ENCODE peak calls at places on chromosome 10, in eight cellular contexts. One of them, this sample, is unnamed.

GRCh38 chr10:70905071-70906021 is 17.0 kb upstream of the PCBD1 start:
- DNase-seq in NCI-H1417: no peak
- DNase-seq in stromal cell of bone marrow: no peak
- DNase-seq in coronary artery: no peak
- DNase-seq in A549: no peak
- DNase-seq in GM19239: no peak
- DNase-seq in globus pallidus: no peak
- DNase-seq in T-helper 2 cell: no peak
- DNase-seq in this sample: no peak

GRCh38 chr10:32445036-32445435 is 904 bp upstream of the CCDC7 start:
- DNase-seq in NCI-H1417: peak
- DNase-seq in stromal cell of bone marrow: no peak
- DNase-seq in coronary artery: no peak
- DNase-seq in A549: peak
- DNase-seq in GM19239: no peak
- DNase-seq in globus pallidus: no peak
- DNase-seq in T-helper 2 cell: no peak
- DNase-seq in this sample: peak

GRCh38 chr10:133032231-133032630 is 55.5 kb upstream of the ADGRA1 start:
- DNase-seq in NCI-H1417: no peak
- DNase-seq in stromal cell of bone marrow: no peak
- DNase-seq in coronary artery: no peak
- DNase-seq in A549: no peak
- DNase-seq in GM19239: no peak
- DNase-seq in globus pallidus: no peak
- DNase-seq in T-helper 2 cell: no peak
- DNase-seq in this sample: no peak

GRCh38 chr10:3568983-3569382 is 216.0 kb downstream of the KLF6 start:
- DNase-seq in NCI-H1417: peak
- DNase-seq in stromal cell of bone marrow: no peak
- DNase-seq in coronary artery: no peak
- DNase-seq in A549: no peak
- DNase-seq in GM19239: no peak
- DNase-seq in globus pallidus: no peak
- DNase-seq in T-helper 2 cell: no peak
- DNase-seq in this sample: no peak

GRCh38 chr10:34994565-34995142 is 95.5 kb downstream of the CUL2 start:
- DNase-seq in NCI-H1417: peak
- DNase-seq in stromal cell of bone marrow: no peak
- DNase-seq in coronary artery: no peak
- DNase-seq in A549: peak
- DNase-seq in GM19239: peak
- DNase-seq in globus pallidus: peak
- DNase-seq in T-helper 2 cell: peak
- DNase-seq in this sample: peak

GRCh38 chr10:61949687-61950086 is 48.2 kb downstream of the ARID5B start:
- DNase-seq in NCI-H1417: no peak
- DNase-seq in stromal cell of bone marrow: no peak
- DNase-seq in coronary artery: no peak
- DNase-seq in A549: no peak
- DNase-seq in GM19239: no peak
- DNase-seq in globus pallidus: no peak
- DNase-seq in T-helper 2 cell: no peak
- DNase-seq in this sample: no peak

GRCh38 chr10:11796439-11796838 is 26.7 kb upstream of the PROSER2 start:
- DNase-seq in NCI-H1417: no peak
- DNase-seq in stromal cell of bone marrow: no peak
- DNase-seq in coronary artery: no peak
- DNase-seq in A549: no peak
- DNase-seq in GM19239: no peak
- DNase-seq in globus pallidus: no peak
- DNase-seq in T-helper 2 cell: no peak
- DNase-seq in this sample: no peak

GRCh38 chr10:96585726-96586418 is 940 bp downstream of the TM9SF3 start:
- DNase-seq in NCI-H1417: peak
- DNase-seq in stromal cell of bone marrow: no peak
- DNase-seq in coronary artery: no peak
- DNase-seq in A549: no peak
- DNase-seq in GM19239: no peak
- DNase-seq in globus pallidus: no peak
- DNase-seq in T-helper 2 cell: no peak
- DNase-seq in this sample: peak

GRCh38 chr10:34235164-34235832 is 579.8 kb downstream of the PARD3 start:
- DNase-seq in NCI-H1417: peak
- DNase-seq in stromal cell of bone marrow: peak
- DNase-seq in coronary artery: no peak
- DNase-seq in A549: no peak
- DNase-seq in GM19239: no peak
- DNase-seq in globus pallidus: no peak
- DNase-seq in T-helper 2 cell: no peak
- DNase-seq in this sample: no peak

GRCh38 chr10:114748270-114748669 is 73.3 kb upstream of the FHIP2A start:
- DNase-seq in NCI-H1417: no peak
- DNase-seq in stromal cell of bone marrow: no peak
- DNase-seq in coronary artery: no peak
- DNase-seq in A549: no peak
- DNase-seq in GM19239: no peak
- DNase-seq in globus pallidus: no peak
- DNase-seq in T-helper 2 cell: no peak
- DNase-seq in this sample: no peak

GRCh38 chr10:132447446-132448247 is 50.6 kb downstream of the PWWP2B start:
- DNase-seq in NCI-H1417: no peak
- DNase-seq in stromal cell of bone marrow: peak
- DNase-seq in coronary artery: no peak
- DNase-seq in A549: peak
- DNase-seq in GM19239: no peak
- DNase-seq in globus pallidus: no peak
- DNase-seq in T-helper 2 cell: peak
- DNase-seq in this sample: peak

GRCh38 chr10:110358869-110359629 is 54.3 kb upstream of the SMNDC1 start:
- DNase-seq in NCI-H1417: no peak
- DNase-seq in stromal cell of bone marrow: no peak
- DNase-seq in coronary artery: no peak
- DNase-seq in A549: peak
- DNase-seq in GM19239: no peak
- DNase-seq in globus pallidus: no peak
- DNase-seq in T-helper 2 cell: no peak
- DNase-seq in this sample: peak

GRCh38 chr10:30063098-30063497 is 3.7 kb upstream of the JCAD start:
- DNase-seq in NCI-H1417: no peak
- DNase-seq in stromal cell of bone marrow: peak
- DNase-seq in coronary artery: no peak
- DNase-seq in A549: no peak
- DNase-seq in GM19239: no peak
- DNase-seq in globus pallidus: no peak
- DNase-seq in T-helper 2 cell: no peak
- DNase-seq in this sample: peak

GRCh38 chr10:121698336-121698735 is 100.1 kb upstream of the FGFR2 start:
- DNase-seq in NCI-H1417: no peak
- DNase-seq in stromal cell of bone marrow: no peak
- DNase-seq in coronary artery: no peak
- DNase-seq in A549: no peak
- DNase-seq in GM19239: no peak
- DNase-seq in globus pallidus: no peak
- DNase-seq in T-helper 2 cell: no peak
- DNase-seq in this sample: no peak

GRCh38 chr10:133310789-133311188 is 2.1 kb downstream of the ZNF511 start:
- DNase-seq in NCI-H1417: no peak
- DNase-seq in stromal cell of bone marrow: no peak
- DNase-seq in coronary artery: no peak
- DNase-seq in A549: no peak
- DNase-seq in GM19239: no peak
- DNase-seq in globus pallidus: no peak
- DNase-seq in T-helper 2 cell: no peak
- DNase-seq in this sample: no peak

GRCh38 chr10:12898271-12898670 is 103.2 kb downstream of the CCDC3 start:
- DNase-seq in NCI-H1417: no peak
- DNase-seq in stromal cell of bone marrow: no peak
- DNase-seq in coronary artery: no peak
- DNase-seq in A549: no peak
- DNase-seq in GM19239: no peak
- DNase-seq in globus pallidus: no peak
- DNase-seq in T-helper 2 cell: no peak
- DNase-seq in this sample: no peak

GRCh38 chr10:124703778-124704427 is 40.3 kb downstream of the FAM53B start:
- DNase-seq in NCI-H1417: no peak
- DNase-seq in stromal cell of bone marrow: no peak
- DNase-seq in coronary artery: peak
- DNase-seq in A549: no peak
- DNase-seq in GM19239: no peak
- DNase-seq in globus pallidus: peak
- DNase-seq in T-helper 2 cell: no peak
- DNase-seq in this sample: no peak

GRCh38 chr10:36182059-36182654 is 540.1 kb upstream of the FZD8 start:
- DNase-seq in NCI-H1417: no peak
- DNase-seq in stromal cell of bone marrow: no peak
- DNase-seq in coronary artery: no peak
- DNase-seq in A549: peak
- DNase-seq in GM19239: no peak
- DNase-seq in globus pallidus: no peak
- DNase-seq in T-helper 2 cell: no peak
- DNase-seq in this sample: no peak

GRCh38 chr10:102285134-102285533 is 39.8 kb downstream of the GBF1 start:
- DNase-seq in NCI-H1417: no peak
- DNase-seq in stromal cell of bone marrow: no peak
- DNase-seq in coronary artery: no peak
- DNase-seq in A549: no peak
- DNase-seq in GM19239: no peak
- DNase-seq in globus pallidus: no peak
- DNase-seq in T-helper 2 cell: no peak
- DNase-seq in this sample: no peak

GRCh38 chr10:73225518-73225917 is 21.5 kb downstream of the DNAJC9 start:
- DNase-seq in NCI-H1417: no peak
- DNase-seq in stromal cell of bone marrow: no peak
- DNase-seq in coronary artery: no peak
- DNase-seq in A549: no peak
- DNase-seq in GM19239: no peak
- DNase-seq in globus pallidus: no peak
- DNase-seq in T-helper 2 cell: no peak
- DNase-seq in this sample: no peak

GRCh38 chr10:74213571-74214162 is 62.6 kb downstream of the ADK start:
- DNase-seq in NCI-H1417: peak
- DNase-seq in stromal cell of bone marrow: peak
- DNase-seq in coronary artery: no peak
- DNase-seq in A549: peak
- DNase-seq in GM19239: no peak
- DNase-seq in globus pallidus: no peak
- DNase-seq in T-helper 2 cell: peak
- DNase-seq in this sample: peak

GRCh38 chr10:101226506-101226887 is 2.8 kb downstream of the LBX1 start:
- DNase-seq in NCI-H1417: no peak
- DNase-seq in stromal cell of bone marrow: no peak
- DNase-seq in coronary artery: no peak
- DNase-seq in A549: no peak
- DNase-seq in GM19239: no peak
- DNase-seq in globus pallidus: no peak
- DNase-seq in T-helper 2 cell: no peak
- DNase-seq in this sample: no peak

GRCh38 chr10:63275094-63275493 is 142.0 kb downstream of the NRBF2 start:
- DNase-seq in NCI-H1417: no peak
- DNase-seq in stromal cell of bone marrow: no peak
- DNase-seq in coronary artery: no peak
- DNase-seq in A549: no peak
- DNase-seq in GM19239: no peak
- DNase-seq in globus pallidus: no peak
- DNase-seq in T-helper 2 cell: no peak
- DNase-seq in this sample: no peak

GRCh38 chr10:21424511-21424910 is 101.0 kb downstream of the SKIDA1 start:
- DNase-seq in NCI-H1417: no peak
- DNase-seq in stromal cell of bone marrow: no peak
- DNase-seq in coronary artery: no peak
- DNase-seq in A549: no peak
- DNase-seq in GM19239: no peak
- DNase-seq in globus pallidus: no peak
- DNase-seq in T-helper 2 cell: no peak
- DNase-seq in this sample: no peak

GRCh38 chr10:126375926-126376554 is 12.2 kb downstream of the ADAM12 start:
- DNase-seq in NCI-H1417: no peak
- DNase-seq in stromal cell of bone marrow: no peak
- DNase-seq in coronary artery: no peak
- DNase-seq in A549: no peak
- DNase-seq in GM19239: no peak
- DNase-seq in globus pallidus: no peak
- DNase-seq in T-helper 2 cell: no peak
- DNase-seq in this sample: no peak

GRCh38 chr10:101512741-101513140 is 75.3 kb downstream of the POLL start:
- DNase-seq in NCI-H1417: no peak
- DNase-seq in stromal cell of bone marrow: peak
- DNase-seq in coronary artery: no peak
- DNase-seq in A549: no peak
- DNase-seq in GM19239: no peak
- DNase-seq in globus pallidus: no peak
- DNase-seq in T-helper 2 cell: no peak
- DNase-seq in this sample: no peak

GRCh38 chr10:80500572-80501380 is 36.9 kb upstream of the SH2D4B start:
- DNase-seq in NCI-H1417: no peak
- DNase-seq in stromal cell of bone marrow: no peak
- DNase-seq in coronary artery: no peak
- DNase-seq in A549: peak
- DNase-seq in GM19239: no peak
- DNase-seq in globus pallidus: no peak
- DNase-seq in T-helper 2 cell: no peak
- DNase-seq in this sample: no peak

GRCh38 chr10:1972406-1972805 is 235.1 kb upstream of the ADARB2 start:
- DNase-seq in NCI-H1417: no peak
- DNase-seq in stromal cell of bone marrow: no peak
- DNase-seq in coronary artery: no peak
- DNase-seq in A549: no peak
- DNase-seq in GM19239: no peak
- DNase-seq in globus pallidus: no peak
- DNase-seq in T-helper 2 cell: no peak
- DNase-seq in this sample: no peak

GRCh38 chr10:113735913-113736312 is 15.6 kb upstream of the PLEKHS1 start:
- DNase-seq in NCI-H1417: peak
- DNase-seq in stromal cell of bone marrow: no peak
- DNase-seq in coronary artery: no peak
- DNase-seq in A549: peak
- DNase-seq in GM19239: no peak
- DNase-seq in globus pallidus: no peak
- DNase-seq in T-helper 2 cell: no peak
- DNase-seq in this sample: peak

GRCh38 chr10:120131183-120131582 is 238.7 kb downstream of the SEC23IP start:
- DNase-seq in NCI-H1417: no peak
- DNase-seq in stromal cell of bone marrow: no peak
- DNase-seq in coronary artery: no peak
- DNase-seq in A549: peak
- DNase-seq in GM19239: no peak
- DNase-seq in globus pallidus: no peak
- DNase-seq in T-helper 2 cell: no peak
- DNase-seq in this sample: peak

GRCh38 chr10:34191399-34191798 is 623.7 kb downstream of the PARD3 start:
- DNase-seq in NCI-H1417: no peak
- DNase-seq in stromal cell of bone marrow: no peak
- DNase-seq in coronary artery: no peak
- DNase-seq in A549: no peak
- DNase-seq in GM19239: no peak
- DNase-seq in globus pallidus: no peak
- DNase-seq in T-helper 2 cell: no peak
- DNase-seq in this sample: no peak

GRCh38 chr10:20885678-20886077 is 11.4 kb downstream of the NEBL start:
- DNase-seq in NCI-H1417: peak
- DNase-seq in stromal cell of bone marrow: no peak
- DNase-seq in coronary artery: no peak
- DNase-seq in A549: peak
- DNase-seq in GM19239: no peak
- DNase-seq in globus pallidus: no peak
- DNase-seq in T-helper 2 cell: no peak
- DNase-seq in this sample: peak

GRCh38 chr10:94038024-94038423 is 44.3 kb downstream of the PLCE1 start:
- DNase-seq in NCI-H1417: no peak
- DNase-seq in stromal cell of bone marrow: no peak
- DNase-seq in coronary artery: no peak
- DNase-seq in A549: peak
- DNase-seq in GM19239: no peak
- DNase-seq in globus pallidus: no peak
- DNase-seq in T-helper 2 cell: no peak
- DNase-seq in this sample: peak